ENCODE peak calls at places on chromosome 12, in four cellular contexts. U is GM23338, W is fibroblast of lung, I is hepatocyte. Y is an unnamed sample. For H3K36me3, the result is how much of the 10 kb centered on the place peaks cover.

GRCh38 chr12:105257321-105257728 is 21.4 kb upstream of the APPL2 start:
- DNase-seq in U (no peak), W (peak), I (no peak), Y (peak)

GRCh38 chr12:59077153-59077930 is 157.0 kb upstream of the LRIG3 start:
- DNase-seq in U (no peak), W (no peak), I (peak), Y (no peak)

GRCh38 chr12:47753021-47754001 is 5.4 kb downstream of the RAPGEF3 start:
- DNase-seq in U (peak), W (no peak), I (no peak), Y (no peak)

GRCh38 chr12:17661250-17661649 is 428.7 kb downstream of the RERGL start:
- DNase-seq in U (peak), W (no peak), I (peak), Y (no peak)

GRCh38 chr12:25615119-25615518 is 62.0 kb upstream of the LMNTD1 start:
- DNase-seq in U (no peak), W (peak), I (peak), Y (peak)

GRCh38 chr12:86530996-86531655 is 274.9 kb upstream of the MGAT4C start:
- DNase-seq in U (no peak), W (no peak), I (no peak), Y (no peak)

GRCh38 chr12:130555628-130556485 is 160.2 kb downstream of the RIMBP2 start:
- DNase-seq in U (peak), W (no peak), I (peak), Y (no peak)

GRCh38 chr12:31029916-31030562 is 43.6 kb upstream of the DDX11 start:
- DNase-seq in U (no peak), W (no peak), I (no peak), Y (no peak)

GRCh38 chr12:24404086-24404815 is 454.8 kb upstream of the SOX5 start:
- DNase-seq in U (no peak), W (peak), I (no peak), Y (peak)

GRCh38 chr12:123150804-123151678 is at the start of gene PITPNM2:
- DNase-seq in U (peak), W (peak), I (peak), Y (no peak)

GRCh38 chr12:45336331-45336730 is 120.4 kb downstream of the ANO6 start:
- DNase-seq in U (no peak), W (peak), I (peak), Y (peak)

GRCh38 chr12:93795352-93795751 is 118.2 kb downstream of the CRADD start:
- DNase-seq in U (no peak), W (no peak), I (no peak), Y (no peak)

GRCh38 chr12:75658826-75659823 is 147.7 kb upstream of the KRR1 start:
- DNase-seq in U (no peak), W (peak), I (no peak), Y (peak)

GRCh38 chr12:49342066-49342913 is 4.4 kb upstream of the DNAJC22 start:
- DNase-seq in U (peak), W (peak), I (peak), Y (peak)

GRCh38 chr12:116182359-116183063 is 95.0 kb downstream of the MED13L start:
- DNase-seq in U (no peak), W (no peak), I (no peak), Y (no peak)

GRCh38 chr12:12266389-12266872 is 413 bp downstream of the LRP6 start:
- DNase-seq in U (peak), W (no peak), I (no peak), Y (no peak)

GRCh38 chr12:79936670-79937069 is 1.8 kb upstream of the PPP1R12A start:
- DNase-seq in U (no peak), W (peak), I (no peak), Y (no peak)

GRCh38 chr12:94735985-94736384 is 85.6 kb upstream of the TMCC3 start:
- DNase-seq in U (no peak), W (no peak), I (no peak), Y (no peak)

GRCh38 chr12:125187780-125188741 is 122.8 kb downstream of the AACS start:
- DNase-seq in U (peak), W (no peak), I (no peak), Y (no peak)
- TF ChIP-seq EZH2 in U (no peak), W (peak), I (no peak), Y (no peak)

DNA sequence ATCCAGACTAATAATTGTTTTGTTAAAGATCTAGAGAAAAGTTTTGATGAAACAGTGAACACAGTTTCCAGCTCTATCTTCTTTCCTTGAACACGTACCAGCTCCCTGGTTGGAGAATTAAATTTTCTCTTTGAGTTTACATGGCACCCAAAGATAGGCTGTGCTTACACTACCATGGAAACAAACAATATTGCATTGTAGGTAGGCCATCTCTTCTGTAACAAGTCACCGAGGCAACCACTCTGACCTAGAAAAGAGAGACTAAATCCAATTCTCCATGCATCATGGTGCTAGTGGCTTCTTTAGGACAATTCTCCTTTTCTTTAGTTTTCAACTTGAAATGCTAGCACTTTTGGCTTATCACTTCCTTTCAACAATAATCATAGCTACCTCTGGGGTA is 9.9 kb downstream of the BMAL2 start:
- DNase-seq in U (no peak), W (no peak), I (no peak), Y (no peak)
- H3K36me3 ChIP-seq in U (under half), W (under half), I (under half), Y (under half)

GRCh38 chr12:124387510-124387855 is 92.6 kb downstream of the RFLNA start:
- DNase-seq in U (no peak), W (no peak), I (no peak), Y (no peak)
- TF ChIP-seq EZH2 in U (no peak), W (no peak), I (no peak), Y (no peak)

DNA sequence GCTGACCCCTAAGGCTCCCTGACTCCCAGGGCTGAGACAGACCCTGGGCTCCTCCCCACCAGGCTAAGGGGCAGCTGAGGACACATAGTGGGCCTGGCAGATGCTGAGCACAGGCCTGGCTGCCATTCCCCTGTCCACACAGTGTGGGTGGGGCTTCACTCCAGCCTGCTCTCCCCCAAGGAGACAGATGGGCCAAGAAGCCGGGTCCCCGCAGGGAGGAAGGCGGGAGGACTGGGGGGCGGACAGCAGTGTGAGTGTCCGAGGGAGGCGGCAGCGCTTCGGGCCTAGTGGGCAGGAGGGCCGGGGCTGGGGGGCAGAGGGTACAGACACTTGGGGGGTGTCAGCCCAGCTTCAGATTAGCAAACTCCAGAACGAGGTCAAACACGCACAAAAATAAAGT is 32.0 kb downstream of the RFLNA start:
- DNase-seq in U (no peak), W (no peak), I (no peak), Y (no peak)
- H3K36me3 ChIP-seq in U (under half), W (under half), I (under half), Y (under half)

DNA sequence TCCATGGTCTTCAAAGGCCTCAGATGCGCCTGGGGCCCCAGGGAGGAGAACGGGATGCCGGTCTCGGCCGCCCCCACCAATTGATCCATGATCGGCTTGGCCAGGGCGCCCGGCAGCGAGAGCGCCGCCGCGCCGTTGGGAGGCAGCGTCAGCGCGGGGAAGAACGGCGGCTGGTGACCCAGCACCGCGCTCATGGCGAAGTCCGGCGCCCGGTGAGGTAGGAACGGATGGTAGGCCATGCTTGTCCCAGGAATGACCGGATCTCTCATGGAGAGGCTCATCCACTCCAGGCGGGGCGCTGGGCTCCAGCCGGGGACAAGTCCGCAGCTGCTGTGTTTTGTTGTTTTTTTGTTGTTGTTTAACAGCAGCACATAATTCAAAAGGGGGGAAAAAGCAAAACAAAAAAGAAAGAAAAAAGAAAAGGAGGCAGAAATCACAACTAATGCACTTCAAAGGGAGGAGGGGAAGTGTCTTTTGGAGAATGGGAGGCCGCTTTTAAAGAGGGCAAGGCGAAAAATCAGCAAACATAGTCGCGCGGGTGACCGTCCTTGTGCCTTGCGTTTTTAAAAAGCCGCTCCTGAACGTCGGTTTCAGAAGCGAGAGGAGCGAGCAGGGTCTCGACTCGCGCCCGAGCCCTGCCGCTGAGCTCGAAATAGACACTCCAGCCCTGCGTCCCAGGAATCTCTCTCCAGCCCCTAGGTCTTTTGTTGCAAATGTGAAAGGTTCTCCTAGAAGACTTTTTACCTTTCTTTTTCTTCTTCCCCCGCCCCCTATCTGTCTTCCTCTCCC is 861 bp downstream of the TBX3 start:
- DNase-seq in U (no peak), W (no peak), I (no peak), Y (no peak)
- TF ChIP-seq EZH2 in U (peak), W (no peak), I (no peak), Y (no peak)

DNA sequence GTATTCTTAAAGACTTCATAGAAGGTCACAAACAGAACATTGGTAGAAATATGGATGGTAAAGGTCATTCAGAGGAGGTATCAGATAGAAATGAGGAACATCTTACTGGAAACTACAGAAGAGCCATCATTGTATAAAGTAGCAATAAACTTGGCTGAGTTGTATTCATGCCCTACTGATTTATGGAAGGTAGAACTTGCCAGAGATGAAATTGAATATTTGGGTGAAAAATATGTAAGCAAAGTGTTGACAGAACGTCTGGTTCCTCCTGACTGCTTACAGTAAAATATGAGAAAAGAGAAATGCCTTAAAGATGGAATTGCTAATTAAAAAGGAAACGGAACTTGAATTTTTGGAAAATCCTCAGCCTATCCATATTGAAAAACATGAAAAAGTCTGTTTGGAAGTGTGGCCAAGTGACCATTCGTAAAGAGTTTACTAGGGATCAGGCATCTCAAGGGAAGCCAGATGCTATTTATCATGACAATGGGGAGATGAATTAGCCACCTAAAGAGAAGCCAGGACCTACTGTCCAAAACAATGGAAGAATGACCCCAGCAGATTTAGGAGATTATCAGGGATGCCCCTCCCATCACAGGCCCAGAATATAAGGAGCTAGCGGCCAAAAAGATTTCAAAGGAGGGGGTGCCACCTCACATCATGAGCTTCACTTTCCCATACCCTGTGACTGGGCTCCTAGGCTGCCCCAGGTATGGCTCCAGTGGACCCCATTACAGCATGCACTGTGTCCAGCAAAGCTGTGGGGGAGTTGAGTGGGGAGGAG is 189.3 kb downstream of the ITPR2 start:
- DNase-seq in U (peak), W (no peak), I (no peak), Y (no peak)
- H3K36me3 ChIP-seq in U (under half), W (under half), I (under half), Y (under half)

GRCh38 chr12:51922762-51923505 is 15.6 kb downstream of the ACVRL1 start:
- DNase-seq in U (peak), W (peak), I (no peak), Y (peak)
- TF ChIP-seq EZH2 in U (no peak), W (no peak), I (no peak), Y (no peak)

Y was measured in astrocyte.